ENCODE peak calls at places on chromosomes 1 and 21, in nine cellular contexts. T is neural progenitor cell, W is omental fat pad, B is AG10803, N is GM20000, A is heart right ventricle, O is progenitor cell of endocrine pancreas, H is H9, M is brain microvascular endothelial cell. X is an unnamed sample.

GRCh38 chr1:167186198-167186750 is 34.4 kb upstream of the POU2F1 start:
- DNase-seq in T (no peak), A (no peak), H (no peak), N (no peak), O (no peak), B (no peak), W (no peak), M (no peak), X (no peak)

GRCh38 chr1:11355594-11356467 is 82.8 kb downstream of the UBIAD1 start:
- DNase-seq in A (no peak), W (no peak), H (peak), T (peak), B (no peak), O (no peak), M (no peak), N (no peak), X (no peak)

GRCh38 chr1:236523704-236524141 is at the start of gene LGALS8:
- DNase-seq in W (peak), N (peak), A (peak), M (peak), B (peak), O (peak), T (peak), H (peak), X (peak)

GRCh38 chr1:243459059-243459458 is 203.2 kb downstream of the SDCCAG8 start:
- DNase-seq in M (no peak), T (no peak), H (no peak), O (no peak), A (no peak), N (no peak), B (no peak), W (no peak), X (no peak)

GRCh38 chr1:244866355-244866754 is 2.0 kb upstream of the HNRNPU start:
- DNase-seq in A (no peak), O (no peak), N (no peak), M (no peak), H (no peak), W (no peak), T (no peak), B (no peak), X (no peak)

GRCh38 chr1:164703415-164703814 is 144.4 kb downstream of the PBX1 start:
- DNase-seq in A (no peak), T (no peak), O (no peak), H (no peak), N (no peak), B (no peak), M (no peak), W (no peak), X (no peak)

GRCh38 chr1:175191654-175192053 is 922 bp downstream of the KIAA0040 start:
- DNase-seq in A (peak), B (peak), M (no peak), H (no peak), T (peak), O (no peak), N (peak), W (no peak), X (no peak)

GRCh38 chr1:168572669-168573068 is 3.7 kb upstream of the XCL1 start:
- DNase-seq in M (no peak), T (no peak), O (no peak), B (no peak), N (no peak), W (no peak), A (no peak), H (no peak), X (no peak)

GRCh38 chr1:237570530-237570929 is 320.2 kb downstream of the ZP4 start:
- DNase-seq in N (no peak), B (no peak), O (no peak), T (no peak), H (no peak), A (no peak), M (no peak), W (no peak), X (no peak)

GRCh38 chr1:28087614-28088167 is 719 bp downstream of the EYA3 start:
- DNase-seq in O (no peak), B (peak), M (no peak), H (no peak), W (no peak), T (peak), A (no peak), N (no peak), X (peak)

GRCh38 chr1:215360786-215361185 is 206.3 kb upstream of the KCTD3 start:
- DNase-seq in W (no peak), N (no peak), A (no peak), O (no peak), H (no peak), T (no peak), B (peak), M (no peak), X (no peak)

GRCh38 chr1:94045465-94046056 is 75.4 kb downstream of the ABCA4 start:
- DNase-seq in N (peak), A (peak), B (peak), T (peak), H (peak), O (peak), W (peak), M (peak), X (peak)

GRCh38 chr1:106268070-106268469 is 788.4 kb upstream of the PRMT6 start:
- DNase-seq in A (no peak), M (peak), H (no peak), W (no peak), N (no peak), O (no peak), B (no peak), T (peak), X (no peak)

GRCh38 chr1:34236089-34236488 is 59.4 kb downstream of the C1orf94 start:
- DNase-seq in A (no peak), M (no peak), H (no peak), T (no peak), N (no peak), B (no peak), O (no peak), W (no peak), X (no peak)

GRCh38 chr1:114764689-114765088 is 6.9 kb upstream of the CSDE1 start:
- DNase-seq in H (no peak), T (no peak), O (no peak), W (no peak), B (no peak), M (no peak), A (no peak), N (no peak), X (no peak)
- TF ChIP-seq CTCF in H (peak), T (peak), O (peak), W (no peak), B (peak), M (peak), A (no peak), N (no peak), X (no peak)

GRCh38 chr21:46662367-46662654 is 26.8 kb downstream of the PRMT2 start:
- DNase-seq in N (no peak), T (no peak), M (no peak), W (no peak), A (no peak), H (no peak), B (no peak), O (no peak), X (no peak)

GRCh38 chr21:46662765-46663500 is 27.5 kb downstream of the PRMT2 start:
- DNase-seq in B (no peak), O (no peak), W (no peak), A (no peak), H (no peak), N (no peak), T (no peak), M (no peak), X (no peak)

GRCh38 chr21:46660505-46660904 is 25.0 kb downstream of the PRMT2 start:
- DNase-seq in O (no peak), B (no peak), W (no peak), H (no peak), N (no peak), T (no peak), M (no peak), A (no peak), X (no peak)

GRCh38 chr21:46661627-46662366 is 26.3 kb downstream of the PRMT2 start:
- DNase-seq in T (no peak), M (no peak), H (no peak), N (no peak), O (no peak), B (no peak), W (no peak), A (no peak), X (no peak)

DNA sequence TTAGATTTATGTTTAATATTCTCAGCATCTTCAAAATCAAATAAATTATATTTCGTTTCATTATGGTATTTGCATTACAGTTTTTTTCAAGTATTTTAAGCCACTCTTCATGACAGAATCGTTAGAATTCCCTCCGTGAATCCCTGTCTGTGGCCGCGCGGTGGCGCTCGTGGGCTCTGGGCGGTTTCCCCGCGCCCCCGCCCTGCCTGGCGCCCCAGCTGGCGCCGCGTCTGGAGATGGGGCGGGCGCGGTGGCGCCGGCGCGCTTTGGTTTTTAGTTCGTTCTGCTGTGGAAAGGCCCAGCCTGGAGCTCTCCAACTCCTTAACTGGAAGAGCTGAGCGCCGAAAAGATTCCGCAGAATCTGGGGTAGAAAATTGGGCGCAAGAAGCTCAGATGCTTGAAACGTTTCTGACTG is 25.7 kb downstream of the PRMT2 start:
- DNase-seq in T (peak), B (peak), M (peak), W (no peak), N (peak), A (peak), O (no peak), H (peak), X (peak)
- TF ChIP-seq CTCF in T (peak), B (peak), M (peak), W (no peak), N (peak), A (peak), O (peak), H (peak), X (peak)

DNA sequence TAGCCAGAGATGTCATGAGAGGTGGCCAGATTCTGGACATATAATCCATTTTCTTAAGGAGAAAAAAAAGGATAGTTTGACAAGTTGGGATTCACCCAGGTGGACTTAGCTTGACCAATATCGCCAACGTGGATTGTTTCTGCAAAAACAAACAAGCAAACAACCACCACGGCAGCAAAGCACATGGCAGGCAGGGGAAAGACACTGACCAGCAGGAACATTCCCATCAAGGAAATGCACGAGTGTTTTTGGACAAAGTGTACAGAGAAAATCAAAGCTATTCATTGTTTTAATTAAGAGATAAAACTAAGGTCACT is 9.1 kb upstream of the PLA2G2C start:
- DNase-seq in H (no peak), N (no peak), T (no peak), M (no peak), A (no peak), O (no peak), W (no peak), B (no peak), X (no peak)
- TF ChIP-seq CTCF in H (peak), N (no peak), T (no peak), M (no peak), A (no peak), O (no peak), W (no peak), B (no peak), X (peak)

GRCh38 chr1:155184351-155184811 is 10.7 kb downstream of the TRIM46 start:
- DNase-seq in M (no peak), B (no peak), T (no peak), W (no peak), O (no peak), H (no peak), A (no peak), N (peak), X (no peak)

GRCh38 chr1:155183775-155184221 is 10.1 kb downstream of the TRIM46 start:
- DNase-seq in T (no peak), H (no peak), N (no peak), M (no peak), B (no peak), W (no peak), A (no peak), O (no peak), X (no peak)

GRCh38 chr1:155186266-155186954 is 12.8 kb downstream of the TRIM46 start:
- DNase-seq in H (no peak), N (no peak), W (no peak), M (no peak), T (no peak), A (no peak), B (no peak), O (no peak), X (no peak)

GRCh38 chr1:155185783-155186265 is 12.2 kb downstream of the TRIM46 start:
- DNase-seq in B (no peak), O (no peak), W (no peak), A (no peak), M (no peak), T (no peak), N (no peak), H (no peak), X (no peak)

DNA sequence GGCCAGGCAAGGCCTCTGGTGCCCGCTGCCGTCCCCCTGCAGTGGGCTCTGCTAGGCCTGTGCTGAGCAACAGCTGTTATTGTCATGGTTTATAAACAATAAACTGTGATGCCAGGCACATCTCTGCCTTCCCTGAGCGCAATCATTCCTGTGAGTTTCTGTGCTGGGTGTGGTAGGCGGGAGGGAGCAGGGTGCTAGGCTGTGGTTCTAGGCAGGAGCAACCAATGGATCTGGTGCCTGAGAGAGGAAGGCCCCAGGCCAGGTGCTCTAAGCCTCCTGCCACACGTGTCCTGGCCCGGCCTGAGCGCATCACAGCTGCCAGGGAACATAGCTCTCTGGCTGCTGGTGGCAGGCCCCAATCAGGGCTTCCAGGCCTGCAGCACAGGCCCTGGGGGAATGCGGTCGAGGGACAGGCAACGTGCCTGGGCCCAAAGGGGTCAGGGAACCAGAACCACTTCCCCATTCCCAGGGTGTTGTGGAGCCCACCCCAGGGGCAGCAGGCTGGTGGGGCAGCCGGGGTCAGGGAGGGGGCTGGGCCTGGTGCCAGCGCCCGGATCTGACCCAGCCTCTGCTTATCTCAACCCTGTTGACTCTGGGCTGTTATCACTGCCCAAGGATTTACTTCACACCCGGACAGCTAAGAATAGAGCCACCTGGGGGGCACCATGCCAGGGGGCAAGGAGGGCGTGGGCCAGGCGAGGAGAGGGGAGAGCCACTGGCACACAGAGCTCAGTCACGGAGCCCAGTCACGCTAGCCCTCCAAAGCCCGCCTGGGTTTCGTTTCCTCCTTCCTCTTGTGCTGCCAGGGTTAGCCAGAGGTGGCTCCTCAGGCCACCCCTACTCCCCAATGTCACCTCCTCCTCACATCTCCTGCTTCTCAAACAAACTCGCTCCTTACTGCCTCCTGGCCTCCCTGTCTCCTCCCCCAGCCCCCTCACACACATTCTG is 11.5 kb downstream of the TRIM46 start:
- DNase-seq in A (no peak), O (no peak), M (no peak), H (no peak), T (no peak), N (peak), B (no peak), W (no peak), X (no peak)
- TF ChIP-seq CTCF in A (no peak), O (no peak), M (no peak), H (no peak), T (no peak), N (no peak), B (no peak), W (no peak), X (no peak)

DNA sequence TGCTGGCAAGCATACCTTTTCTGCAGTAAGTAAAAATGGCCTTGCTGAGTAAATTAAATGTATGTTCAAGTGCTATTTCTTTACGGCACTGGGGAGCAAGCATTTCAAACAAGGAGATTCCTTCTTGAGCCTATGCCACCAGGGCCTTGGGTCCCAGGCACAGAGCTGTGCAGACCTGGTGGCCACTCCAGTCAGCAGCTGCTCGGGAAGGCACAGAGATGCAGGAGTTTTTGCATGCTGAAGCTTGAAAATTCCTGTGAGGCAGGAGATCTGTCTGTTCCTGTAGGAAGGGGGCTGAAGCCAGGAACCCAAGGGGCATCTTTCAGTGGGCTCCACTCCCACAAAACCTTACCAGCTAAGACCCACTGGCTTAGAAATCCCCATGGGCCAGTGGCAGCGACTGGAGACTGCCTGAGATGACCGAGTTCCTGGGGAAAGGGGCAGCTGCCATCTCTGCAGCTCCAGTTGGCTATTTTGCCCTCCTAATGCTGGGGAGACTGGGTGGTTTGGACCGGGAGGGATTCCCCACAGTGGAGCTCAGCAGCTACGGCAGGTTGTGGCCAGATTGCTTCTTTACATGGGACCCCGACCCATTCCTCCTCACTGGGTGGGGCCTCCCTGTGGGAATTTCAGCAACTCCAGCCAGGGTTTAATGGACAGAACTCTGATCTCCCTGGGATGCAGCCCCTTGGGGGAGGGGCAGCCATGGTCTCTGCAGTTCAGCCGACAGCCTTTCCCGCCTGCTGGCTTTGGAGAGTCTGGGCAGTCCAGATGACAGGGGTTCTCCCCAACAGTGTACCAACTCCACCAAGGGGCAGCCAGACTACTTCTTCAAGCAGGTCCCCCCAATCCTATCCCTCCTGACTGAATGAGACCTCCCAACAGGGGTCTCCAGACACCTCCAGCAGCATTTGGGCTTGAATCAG is 8.4 kb upstream of the PGBD2 start:
- DNase-seq in M (no peak), H (peak), T (peak), W (no peak), B (no peak), N (no peak), A (no peak), O (no peak), X (no peak)
- TF ChIP-seq CTCF in M (no peak), H (no peak), T (no peak), W (no peak), B (no peak), N (no peak), A (no peak), O (no peak), X (no peak)

DNA sequence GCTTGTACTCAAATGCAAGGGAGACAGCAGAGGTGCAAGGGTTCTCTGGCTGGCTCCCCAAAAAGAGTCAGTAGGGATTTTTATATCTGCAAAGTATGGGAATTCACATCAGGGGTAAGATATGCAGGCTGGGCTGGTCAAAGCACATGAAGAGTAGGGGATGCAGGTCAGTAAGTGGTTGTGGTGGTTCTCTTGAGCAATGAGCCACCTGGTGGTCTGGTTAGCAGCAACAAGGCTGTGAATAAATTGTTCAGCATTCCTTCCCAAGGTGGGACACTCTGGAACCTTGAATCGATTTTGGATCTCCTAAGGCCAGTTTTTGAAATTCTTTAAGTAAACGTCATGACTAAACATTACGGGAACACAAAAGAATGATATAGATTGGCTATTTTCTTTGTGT is 563.0 kb upstream of the NEGR1 start:
- DNase-seq in W (no peak), N (no peak), B (peak), O (no peak), M (peak), H (peak), A (no peak), T (peak), X (no peak)
- TF ChIP-seq CTCF in W (no peak), N (no peak), B (peak), O (peak), M (peak), H (peak), A (no peak), T (peak), X (no peak)

GRCh38 chr1:54167422-54168139 is 14.8 kb upstream of the CDCP2 start:
- DNase-seq in O (no peak), A (no peak), T (no peak), B (peak), N (no peak), M (peak), H (no peak), W (no peak), X (no peak)
- TF ChIP-seq CTCF in O (no peak), A (no peak), T (no peak), B (no peak), N (no peak), M (no peak), H (no peak), W (no peak), X (no peak)

DNA sequence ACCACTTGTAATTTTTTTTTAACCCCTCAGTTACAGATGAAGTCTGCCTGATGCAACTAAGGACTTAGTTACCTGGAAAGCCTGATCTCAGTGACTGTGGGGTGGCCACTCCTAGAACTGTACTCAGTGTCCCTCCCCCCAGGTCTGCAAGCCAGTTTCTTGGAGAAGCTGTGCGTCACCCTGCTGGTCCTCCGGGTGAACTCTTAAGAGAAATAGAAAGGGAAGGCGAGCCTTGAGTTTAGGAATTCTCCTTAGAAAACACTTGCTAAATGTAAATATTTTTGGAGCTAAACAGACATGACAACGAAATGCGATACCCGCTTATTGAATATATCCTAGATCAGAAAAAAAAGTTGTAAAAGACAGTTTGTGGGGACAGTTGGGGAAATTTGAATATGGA is 730 bp downstream of the SLC16A4 start:
- DNase-seq in T (peak), W (no peak), H (no peak), B (peak), O (no peak), N (no peak), A (peak), M (peak), X (no peak)
- TF ChIP-seq CTCF in T (no peak), W (no peak), H (no peak), B (peak), O (no peak), N (no peak), A (no peak), M (peak), X (no peak)